ENCODE peak calls at places on chromosomes 12 and 14, in seven cellular contexts. L is neuronal stem cell, Z is Peyer's patch, Q is stomach, E is psoas muscle, X is PC-3, H is adipocyte. F is an unnamed sample. For H3K9me3 and H3K4me1, the result is how much of the 10 kb centered on the place peaks cover.

GRCh38 chr14:101358726-101359125 is 202.6 kb upstream of the DIO3 start:
- DNase-seq in E (no peak), L (no peak), Q (no peak), Z (no peak), H (no peak), X (no peak), F (peak)

GRCh38 chr14:65168840-65169239 is 66.5 kb upstream of the MAX start:
- DNase-seq in E (no peak), Q (no peak), Z (no peak), H (peak), X (peak), L (no peak), F (no peak)

GRCh38 chr12:64733857-64734256 is 25.3 kb downstream of the GNS start:
- DNase-seq in H (peak), X (peak), Z (no peak), Q (no peak), L (no peak), E (peak), F (no peak)

GRCh38 chr14:89277229-89277628 is 139.8 kb downstream of the FOXN3 start:
- DNase-seq in Q (no peak), E (no peak), Z (no peak), L (no peak), H (no peak), X (no peak), F (no peak)

GRCh38 chr12:124369055-124369900 is 74.4 kb downstream of the RFLNA start:
- DNase-seq in Z (peak), X (peak), Q (peak), E (peak), H (peak), L (no peak), F (peak)

GRCh38 chr14:81710232-81710845 is 176.7 kb upstream of the SEL1L start:
- DNase-seq in L (peak), H (peak), Q (no peak), E (no peak), Z (no peak), X (peak), F (no peak)

GRCh38 chr14:81751198-81751597 is 217.5 kb upstream of the SEL1L start:
- DNase-seq in H (no peak), E (no peak), L (no peak), X (no peak), Z (no peak), Q (no peak), F (no peak)

GRCh38 chr12:93833946-93834345 is 156.8 kb downstream of the CRADD start:
- DNase-seq in L (no peak), Q (no peak), X (no peak), E (no peak), Z (no peak), H (no peak), F (no peak)

GRCh38 chr12:47744005-47744651 is 14.6 kb downstream of the RAPGEF3 start:
- DNase-seq in X (peak), Z (peak), Q (peak), E (no peak), H (no peak), L (no peak), F (no peak)

GRCh38 chr12:8914716-8915526 is 612 bp downstream of the PHC1 start:
- DNase-seq in Z (peak), H (peak), E (peak), Q (peak), X (peak), L (peak), F (peak)

GRCh38 chr14:58944226-58944769 is 244.2 kb upstream of the DAAM1 start:
- DNase-seq in Z (no peak), E (no peak), L (no peak), Q (no peak), X (no peak), H (no peak), F (no peak)

GRCh38 chr12:115336506-115336905 is 652.5 kb upstream of the TBX3 start:
- DNase-seq in Z (no peak), L (no peak), Q (no peak), H (peak), E (no peak), X (no peak), F (no peak)

GRCh38 chr14:91292476-91292875 is 48.0 kb upstream of the GPR68 start:
- DNase-seq in H (no peak), Q (no peak), E (no peak), Z (no peak), X (no peak), L (no peak), F (no peak)

GRCh38 chr12:49223590-49224369 is 34.9 kb upstream of the TUBA1A start:
- DNase-seq in Z (no peak), Q (no peak), L (no peak), E (no peak), H (no peak), X (no peak), F (no peak)

GRCh38 chr14:98470663-98471062 is 801.3 kb downstream of the BCL11B start:
- DNase-seq in Q (no peak), Z (no peak), L (no peak), H (no peak), X (no peak), E (no peak), F (no peak)

GRCh38 chr14:94058128-94058673 is 22.8 kb downstream of the DDX24 start:
- DNase-seq in L (no peak), Q (no peak), H (no peak), Z (no peak), E (no peak), X (no peak), F (no peak)

GRCh38 chr12:50825372-50825838 is 17.3 kb upstream of the TMPRSS12 start:
- DNase-seq in Z (no peak), E (no peak), Q (no peak), X (peak), L (peak), H (peak), F (no peak)

GRCh38 chr12:115949675-115950074 is 327.8 kb downstream of the MED13L start:
- DNase-seq in E (no peak), Q (no peak), X (no peak), Z (no peak), L (no peak), H (no peak), F (no peak)

GRCh38 chr12:127401536-127401935 is 865.4 kb upstream of the TMEM132C start:
- DNase-seq in X (peak), H (no peak), E (no peak), Z (no peak), Q (no peak), L (no peak), F (no peak)

GRCh38 chr14:104135121-104135903 is 3.1 kb upstream of the KIF26A start:
- DNase-seq in X (peak), H (peak), Z (peak), E (peak), L (no peak), Q (no peak), F (peak)

GRCh38 chr12:49293056-49293956 is 1.6 kb upstream of the PRPH start:
- DNase-seq in E (no peak), X (no peak), L (no peak), Z (no peak), H (no peak), Q (peak), F (peak)

GRCh38 chr12:101939306-101939705 is 61.9 kb downstream of the DRAM1 start:
- DNase-seq in Q (no peak), L (no peak), X (no peak), Z (no peak), E (no peak), H (peak), F (no peak)

GRCh38 chr12:47017901-47018479 is 61.4 kb upstream of the PCED1B start:
- DNase-seq in X (peak), L (no peak), H (peak), Z (no peak), E (no peak), Q (no peak), F (no peak)

GRCh38 chr14:104694475-104694950 is 5.1 kb downstream of the INF2 start:
- DNase-seq in L (no peak), Q (no peak), X (no peak), H (no peak), Z (no peak), E (no peak), F (no peak)

GRCh38 chr12:127280393-127281275 is 986.3 kb upstream of the TMEM132C start:
- DNase-seq in X (no peak), Z (peak), L (peak), H (no peak), Q (peak), E (peak), F (peak)

GRCh38 chr14:86003998-86004397 is 474.1 kb downstream of the FLRT2 start:
- DNase-seq in H (peak), L (no peak), Z (no peak), Q (no peak), E (no peak), X (peak), F (no peak)

GRCh38 chr12:51341259-51342007 is 5.0 kb downstream of the CELA1 start:
- DNase-seq in E (peak), L (peak), Z (peak), Q (peak), H (peak), X (peak), F (no peak)

GRCh38 chr14:55721353-55721752 is 141.3 kb downstream of the KTN1 start:
- DNase-seq in Z (no peak), L (no peak), E (no peak), X (peak), Q (no peak), H (peak), F (no peak)

GRCh38 chr12:85527192-85527591 is 247.2 kb downstream of the ALX1 start:
- DNase-seq in X (no peak), Z (no peak), Q (no peak), L (no peak), H (no peak), E (no peak), F (no peak)

GRCh38 chr12:58030566-58031279 is 89.4 kb downstream of the ATP23 start:
- DNase-seq in Q (no peak), E (no peak), X (peak), L (no peak), Z (no peak), H (peak), F (no peak)
- H3K4me3 ChIP-seq in Q (no peak), E (no peak), X (no peak), L (no peak), Z (no peak), H (no peak), F (no peak)

GRCh38 chr14:106652494-106652893 is 1126.1 kb downstream of the TMEM121 start:
- DNase-seq in L (no peak), Q (no peak), H (no peak), X (no peak), Z (no peak), E (no peak), F (no peak)

GRCh38 chr14:106662947-106663346 is 1136.6 kb downstream of the TMEM121 start:
- DNase-seq in E (no peak), X (no peak), L (no peak), H (no peak), Z (no peak), Q (no peak), F (no peak)

GRCh38 chr14:106657460-106657859 is 1131.1 kb downstream of the TMEM121 start:
- DNase-seq in L (no peak), H (no peak), Z (no peak), Q (no peak), E (no peak), X (no peak), F (peak)
- H3K9me3 ChIP-seq in L (under half), H (under half), Z (under half), Q (under half), E (under half), X (under half), F (under half)

GRCh38 chr12:129115558-129115957 is 262.3 kb downstream of the GLT1D1 start:
- DNase-seq in E (no peak), X (no peak), H (no peak), Q (no peak), Z (no peak), L (no peak), F (no peak)

GRCh38 chr12:129119537-129119936 is 266.3 kb downstream of the GLT1D1 start:
- DNase-seq in Q (no peak), E (no peak), H (peak), Z (no peak), L (peak), X (no peak), F (no peak)
- H3K4me1 ChIP-seq in Q (under half), E (under half), H (under half), Z (under half), L (under half), X (under half), F (under half)

GRCh38 chr12:12922978-12923377 is 29.0 kb downstream of the GPRC5D start:
- DNase-seq in Z (no peak), H (no peak), X (no peak), L (no peak), Q (no peak), E (no peak), F (no peak)
- H3K4me3 ChIP-seq in Z (no peak), H (no peak), X (no peak), L (no peak), Q (no peak), E (no peak), F (no peak)

DNA sequence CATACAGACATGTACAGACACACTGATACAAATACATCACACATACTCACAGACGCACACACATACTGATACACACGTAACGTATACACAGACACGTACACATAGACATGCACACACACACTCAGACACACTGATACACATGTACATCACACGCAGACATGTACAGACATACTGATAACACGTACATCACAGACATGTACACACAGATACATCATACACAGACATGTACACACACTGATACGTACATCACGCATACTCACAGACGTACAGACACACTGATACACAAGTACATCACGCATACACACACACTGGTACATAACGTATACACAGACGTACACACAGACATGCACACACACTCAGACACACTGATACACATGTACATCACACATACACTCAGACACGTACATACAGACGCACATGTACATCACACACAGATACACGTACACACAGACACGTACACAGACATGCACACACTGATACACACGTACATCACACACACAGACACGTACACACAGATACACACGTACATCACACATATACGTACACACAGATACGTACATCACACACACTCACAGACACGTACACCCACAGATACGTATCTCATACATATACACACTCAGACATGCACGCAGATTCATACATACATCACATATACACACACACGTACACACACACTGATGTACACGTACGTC is 5.1 kb downstream of the ZNF605 start:
- DNase-seq in X (no peak), Z (no peak), L (no peak), E (no peak), H (no peak), Q (no peak), F (no peak)
- H3K9me3 ChIP-seq in X (under half), Z (half or more), L (half or more), E (half or more), H (half or more), Q (half or more), F (under half)

DNA sequence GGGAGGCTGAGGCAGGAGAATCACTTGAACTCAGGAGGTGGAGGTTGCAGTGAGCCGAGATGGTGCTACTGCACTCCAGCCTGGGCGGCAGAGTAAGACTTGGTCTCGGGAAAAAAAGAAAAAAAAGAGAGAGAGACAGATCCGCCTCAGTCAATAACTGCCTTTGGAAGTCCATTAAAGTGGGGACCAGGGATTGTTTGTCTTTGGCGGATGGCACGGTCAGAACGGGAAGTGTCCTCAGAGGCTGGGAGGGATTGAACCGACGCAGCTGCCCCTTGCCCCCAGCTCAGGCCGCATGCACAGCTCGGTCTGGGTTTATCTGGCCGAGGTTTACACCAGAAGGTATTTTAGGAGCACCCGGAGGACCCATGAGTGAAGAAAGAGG is 54.4 kb downstream of the TESC start:
- DNase-seq in Z (no peak), Q (no peak), L (no peak), H (no peak), X (no peak), E (no peak), F (no peak)
- H3K4me1 ChIP-seq in Z (under half), Q (under half), L (under half), H (under half), X (under half), E (under half), F (under half)

DNA sequence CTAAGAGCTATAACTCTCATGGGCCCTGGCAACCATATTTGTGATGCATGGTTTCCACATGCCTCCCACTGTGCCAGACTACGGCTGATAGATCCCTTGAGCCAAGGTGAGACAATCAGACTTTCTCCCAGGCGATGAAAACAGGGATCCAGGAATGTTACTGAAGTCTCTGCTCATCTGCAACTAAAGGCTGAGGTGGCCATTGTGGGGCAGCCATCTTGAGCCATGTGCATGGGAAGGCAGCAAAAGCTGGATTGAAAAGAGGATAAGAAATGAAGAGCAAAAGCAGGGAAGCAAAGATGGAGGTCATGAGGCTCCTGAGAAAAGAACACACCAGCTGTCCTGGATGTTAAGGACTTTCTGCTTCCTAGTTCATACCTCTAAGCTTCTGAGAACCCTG is 5.5 kb downstream of the EGLN3 start:
- DNase-seq in Z (no peak), L (no peak), Q (no peak), X (no peak), E (no peak), H (no peak), F (no peak)
- H3K4me3 ChIP-seq in Z (no peak), L (no peak), Q (no peak), X (no peak), E (no peak), H (no peak), F (no peak)

GRCh38 chr14:29821665-29822429 is 105.8 kb downstream of the PRKD1 start:
- DNase-seq in Q (no peak), Z (no peak), L (no peak), E (no peak), H (peak), X (peak), F (no peak)
- H3K9me3 ChIP-seq in Q (under half), Z (under half), L (under half), E (under half), H (under half), X (under half), F (under half)

F was measured in spleen.